ENCODE peak calls at places on chromosomes 7 and 10, in ten cellular contexts. One of them, this sample, is unnamed.

GRCh38 chr7:90857595-90857994 is 261.5 kb downstream of the CDK14 start:
- DNase-seq in MCF 10A: peak
- DNase-seq in DMS 273 treated with DMSO at 0.1 percent for 48 hours: no peak
- DNase-seq in neural crest cell: no peak
- DNase-seq in GM12865: peak
- DNase-seq in activated naive CD4-positive, alpha-beta T cell: no peak
- DNase-seq in ACHN: no peak
- DNase-seq in NCI-H2081: peak
- DNase-seq in dorsolateral prefrontal cortex: no peak
- DNase-seq in activated T-cell treated with anti-CD3 and anti-CD28 coated beads for 48 hours: no peak
- DNase-seq in this sample: no peak

GRCh38 chr10:89475137-89475536 is 60.3 kb downstream of the SLC16A12 start:
- DNase-seq in activated T-cell treated with anti-CD3 and anti-CD28 coated beads for 48 hours: no peak
- DNase-seq in ACHN: no peak
- DNase-seq in GM12865: no peak
- DNase-seq in activated naive CD4-positive, alpha-beta T cell: no peak
- DNase-seq in MCF 10A: no peak
- DNase-seq in dorsolateral prefrontal cortex: no peak
- DNase-seq in neural crest cell: no peak
- DNase-seq in NCI-H2081: no peak
- DNase-seq in DMS 273 treated with DMSO at 0.1 percent for 48 hours: no peak
- DNase-seq in this sample: no peak

GRCh38 chr10:43749940-43750552 is 101.4 kb upstream of the ZNF32 start:
- DNase-seq in ACHN: no peak
- DNase-seq in DMS 273 treated with DMSO at 0.1 percent for 48 hours: no peak
- DNase-seq in NCI-H2081: no peak
- DNase-seq in neural crest cell: no peak
- DNase-seq in activated T-cell treated with anti-CD3 and anti-CD28 coated beads for 48 hours: no peak
- DNase-seq in dorsolateral prefrontal cortex: no peak
- DNase-seq in GM12865: no peak
- DNase-seq in MCF 10A: no peak
- DNase-seq in activated naive CD4-positive, alpha-beta T cell: no peak
- DNase-seq in this sample: no peak

GRCh38 chr10:35961501-35961900 is 319.4 kb upstream of the FZD8 start:
- DNase-seq in DMS 273 treated with DMSO at 0.1 percent for 48 hours: no peak
- DNase-seq in dorsolateral prefrontal cortex: no peak
- DNase-seq in activated naive CD4-positive, alpha-beta T cell: no peak
- DNase-seq in ACHN: no peak
- DNase-seq in activated T-cell treated with anti-CD3 and anti-CD28 coated beads for 48 hours: no peak
- DNase-seq in GM12865: no peak
- DNase-seq in NCI-H2081: no peak
- DNase-seq in MCF 10A: peak
- DNase-seq in neural crest cell: no peak
- DNase-seq in this sample: peak

GRCh38 chr7:139431010-139431409 is 52.5 kb downstream of the KLRG2 start:
- DNase-seq in DMS 273 treated with DMSO at 0.1 percent for 48 hours: no peak
- DNase-seq in neural crest cell: no peak
- DNase-seq in ACHN: no peak
- DNase-seq in activated T-cell treated with anti-CD3 and anti-CD28 coated beads for 48 hours: no peak
- DNase-seq in GM12865: no peak
- DNase-seq in dorsolateral prefrontal cortex: no peak
- DNase-seq in MCF 10A: no peak
- DNase-seq in activated naive CD4-positive, alpha-beta T cell: no peak
- DNase-seq in NCI-H2081: peak
- DNase-seq in this sample: no peak

GRCh38 chr7:141074162-141074989 is 512 bp downstream of the TMEM178B start:
- DNase-seq in GM12865: peak
- DNase-seq in ACHN: peak
- DNase-seq in MCF 10A: no peak
- DNase-seq in dorsolateral prefrontal cortex: no peak
- DNase-seq in DMS 273 treated with DMSO at 0.1 percent for 48 hours: peak
- DNase-seq in activated T-cell treated with anti-CD3 and anti-CD28 coated beads for 48 hours: peak
- DNase-seq in activated naive CD4-positive, alpha-beta T cell: no peak
- DNase-seq in NCI-H2081: peak
- DNase-seq in neural crest cell: peak
- DNase-seq in this sample: peak

GRCh38 chr7:18890134-18890533 is 227.3 kb downstream of the TWIST1 start:
- DNase-seq in activated T-cell treated with anti-CD3 and anti-CD28 coated beads for 48 hours: no peak
- DNase-seq in dorsolateral prefrontal cortex: no peak
- DNase-seq in NCI-H2081: no peak
- DNase-seq in activated naive CD4-positive, alpha-beta T cell: no peak
- DNase-seq in MCF 10A: peak
- DNase-seq in ACHN: peak
- DNase-seq in GM12865: no peak
- DNase-seq in DMS 273 treated with DMSO at 0.1 percent for 48 hours: no peak
- DNase-seq in neural crest cell: no peak
- DNase-seq in this sample: peak

GRCh38 chr7:85695041-85695990 is 508.5 kb upstream of the SEMA3D start:
- DNase-seq in neural crest cell: no peak
- DNase-seq in dorsolateral prefrontal cortex: no peak
- DNase-seq in GM12865: no peak
- DNase-seq in ACHN: peak
- DNase-seq in MCF 10A: peak
- DNase-seq in NCI-H2081: no peak
- DNase-seq in activated T-cell treated with anti-CD3 and anti-CD28 coated beads for 48 hours: no peak
- DNase-seq in DMS 273 treated with DMSO at 0.1 percent for 48 hours: no peak
- DNase-seq in activated naive CD4-positive, alpha-beta T cell: no peak
- DNase-seq in this sample: peak

GRCh38 chr10:127041561-127041960 is 136.3 kb downstream of the DOCK1 start:
- DNase-seq in dorsolateral prefrontal cortex: no peak
- DNase-seq in activated naive CD4-positive, alpha-beta T cell: no peak
- DNase-seq in neural crest cell: no peak
- DNase-seq in MCF 10A: peak
- DNase-seq in NCI-H2081: no peak
- DNase-seq in GM12865: no peak
- DNase-seq in DMS 273 treated with DMSO at 0.1 percent for 48 hours: no peak
- DNase-seq in activated T-cell treated with anti-CD3 and anti-CD28 coated beads for 48 hours: no peak
- DNase-seq in ACHN: no peak
- DNase-seq in this sample: peak

GRCh38 chr10:22345301-22346086 is at the start of gene SPAG6:
- DNase-seq in activated naive CD4-positive, alpha-beta T cell: no peak
- DNase-seq in ACHN: peak
- DNase-seq in NCI-H2081: peak
- DNase-seq in neural crest cell: no peak
- DNase-seq in activated T-cell treated with anti-CD3 and anti-CD28 coated beads for 48 hours: peak
- DNase-seq in DMS 273 treated with DMSO at 0.1 percent for 48 hours: no peak
- DNase-seq in GM12865: peak
- DNase-seq in MCF 10A: no peak
- DNase-seq in dorsolateral prefrontal cortex: peak
- DNase-seq in this sample: no peak

GRCh38 chr7:29005829-29006228 is 47.7 kb upstream of the TRIL start:
- DNase-seq in GM12865: no peak
- DNase-seq in activated T-cell treated with anti-CD3 and anti-CD28 coated beads for 48 hours: no peak
- DNase-seq in activated naive CD4-positive, alpha-beta T cell: no peak
- DNase-seq in MCF 10A: peak
- DNase-seq in NCI-H2081: no peak
- DNase-seq in ACHN: peak
- DNase-seq in neural crest cell: no peak
- DNase-seq in DMS 273 treated with DMSO at 0.1 percent for 48 hours: no peak
- DNase-seq in dorsolateral prefrontal cortex: no peak
- DNase-seq in this sample: peak

GRCh38 chr10:110269641-110270318 is 34.9 kb downstream of the SMNDC1 start:
- DNase-seq in NCI-H2081: no peak
- DNase-seq in DMS 273 treated with DMSO at 0.1 percent for 48 hours: peak
- DNase-seq in MCF 10A: no peak
- DNase-seq in dorsolateral prefrontal cortex: no peak
- DNase-seq in ACHN: peak
- DNase-seq in GM12865: peak
- DNase-seq in neural crest cell: no peak
- DNase-seq in activated T-cell treated with anti-CD3 and anti-CD28 coated beads for 48 hours: no peak
- DNase-seq in activated naive CD4-positive, alpha-beta T cell: no peak
- DNase-seq in this sample: peak

GRCh38 chr7:2808891-2809660 is 35.0 kb downstream of the GNA12 start:
- DNase-seq in GM12865: peak
- DNase-seq in ACHN: no peak
- DNase-seq in activated naive CD4-positive, alpha-beta T cell: no peak
- DNase-seq in DMS 273 treated with DMSO at 0.1 percent for 48 hours: no peak
- DNase-seq in activated T-cell treated with anti-CD3 and anti-CD28 coated beads for 48 hours: no peak
- DNase-seq in NCI-H2081: no peak
- DNase-seq in dorsolateral prefrontal cortex: no peak
- DNase-seq in MCF 10A: no peak
- DNase-seq in neural crest cell: no peak
- DNase-seq in this sample: no peak

GRCh38 chr7:85074016-85074415 is 112.8 kb downstream of the SEMA3D start:
- DNase-seq in ACHN: no peak
- DNase-seq in activated T-cell treated with anti-CD3 and anti-CD28 coated beads for 48 hours: no peak
- DNase-seq in activated naive CD4-positive, alpha-beta T cell: no peak
- DNase-seq in neural crest cell: no peak
- DNase-seq in dorsolateral prefrontal cortex: no peak
- DNase-seq in GM12865: no peak
- DNase-seq in DMS 273 treated with DMSO at 0.1 percent for 48 hours: no peak
- DNase-seq in MCF 10A: no peak
- DNase-seq in NCI-H2081: no peak
- DNase-seq in this sample: no peak

GRCh38 chr7:129831424-129832058 is 121.2 kb downstream of the UBE2H start:
- DNase-seq in DMS 273 treated with DMSO at 0.1 percent for 48 hours: no peak
- DNase-seq in MCF 10A: peak
- DNase-seq in activated naive CD4-positive, alpha-beta T cell: no peak
- DNase-seq in NCI-H2081: no peak
- DNase-seq in GM12865: no peak
- DNase-seq in dorsolateral prefrontal cortex: no peak
- DNase-seq in neural crest cell: no peak
- DNase-seq in activated T-cell treated with anti-CD3 and anti-CD28 coated beads for 48 hours: no peak
- DNase-seq in ACHN: peak
- DNase-seq in this sample: peak

GRCh38 chr10:125022671-125023070 is 80.7 kb downstream of the ZRANB1 start:
- DNase-seq in NCI-H2081: no peak
- DNase-seq in MCF 10A: no peak
- DNase-seq in GM12865: no peak
- DNase-seq in activated naive CD4-positive, alpha-beta T cell: no peak
- DNase-seq in ACHN: no peak
- DNase-seq in neural crest cell: no peak
- DNase-seq in DMS 273 treated with DMSO at 0.1 percent for 48 hours: no peak
- DNase-seq in activated T-cell treated with anti-CD3 and anti-CD28 coated beads for 48 hours: no peak
- DNase-seq in dorsolateral prefrontal cortex: no peak
- DNase-seq in this sample: no peak

GRCh38 chr7:22173884-22174573 is 182.9 kb downstream of the RAPGEF5 start:
- DNase-seq in activated naive CD4-positive, alpha-beta T cell: no peak
- DNase-seq in ACHN: no peak
- DNase-seq in neural crest cell: no peak
- DNase-seq in DMS 273 treated with DMSO at 0.1 percent for 48 hours: no peak
- DNase-seq in dorsolateral prefrontal cortex: no peak
- DNase-seq in MCF 10A: peak
- DNase-seq in activated T-cell treated with anti-CD3 and anti-CD28 coated beads for 48 hours: peak
- DNase-seq in GM12865: peak
- DNase-seq in NCI-H2081: no peak
- DNase-seq in this sample: peak

GRCh38 chr10:372566-372965 is 237.3 kb downstream of the ZMYND11 start:
- DNase-seq in dorsolateral prefrontal cortex: no peak
- DNase-seq in DMS 273 treated with DMSO at 0.1 percent for 48 hours: no peak
- DNase-seq in neural crest cell: no peak
- DNase-seq in GM12865: no peak
- DNase-seq in MCF 10A: no peak
- DNase-seq in NCI-H2081: no peak
- DNase-seq in activated naive CD4-positive, alpha-beta T cell: no peak
- DNase-seq in activated T-cell treated with anti-CD3 and anti-CD28 coated beads for 48 hours: no peak
- DNase-seq in ACHN: no peak
- DNase-seq in this sample: no peak

GRCh38 chr7:64574481-64575159 is 11.7 kb upstream of the ZNF680 start:
- DNase-seq in ACHN: no peak
- DNase-seq in dorsolateral prefrontal cortex: no peak
- DNase-seq in activated naive CD4-positive, alpha-beta T cell: no peak
- DNase-seq in GM12865: no peak
- DNase-seq in MCF 10A: no peak
- DNase-seq in NCI-H2081: no peak
- DNase-seq in activated T-cell treated with anti-CD3 and anti-CD28 coated beads for 48 hours: no peak
- DNase-seq in neural crest cell: no peak
- DNase-seq in DMS 273 treated with DMSO at 0.1 percent for 48 hours: peak
- DNase-seq in this sample: no peak

GRCh38 chr10:31927597-31928530 is 767 bp downstream of the ARHGAP12 start:
- DNase-seq in DMS 273 treated with DMSO at 0.1 percent for 48 hours: no peak
- DNase-seq in MCF 10A: peak
- DNase-seq in NCI-H2081: peak
- DNase-seq in dorsolateral prefrontal cortex: peak
- DNase-seq in neural crest cell: peak
- DNase-seq in activated naive CD4-positive, alpha-beta T cell: peak
- DNase-seq in ACHN: peak
- DNase-seq in GM12865: peak
- DNase-seq in activated T-cell treated with anti-CD3 and anti-CD28 coated beads for 48 hours: peak
- DNase-seq in this sample: peak

GRCh38 chr7:44798649-44799275 is 2.3 kb downstream of the PPIA start:
- DNase-seq in dorsolateral prefrontal cortex: no peak
- DNase-seq in ACHN: no peak
- DNase-seq in neural crest cell: no peak
- DNase-seq in NCI-H2081: no peak
- DNase-seq in DMS 273 treated with DMSO at 0.1 percent for 48 hours: no peak
- DNase-seq in GM12865: no peak
- DNase-seq in MCF 10A: peak
- DNase-seq in activated T-cell treated with anti-CD3 and anti-CD28 coated beads for 48 hours: no peak
- DNase-seq in activated naive CD4-positive, alpha-beta T cell: no peak
- DNase-seq in this sample: peak

GRCh38 chr7:4861673-4862072 is at the start of gene PAPOLB:
- DNase-seq in DMS 273 treated with DMSO at 0.1 percent for 48 hours: no peak
- DNase-seq in MCF 10A: no peak
- DNase-seq in activated T-cell treated with anti-CD3 and anti-CD28 coated beads for 48 hours: no peak
- DNase-seq in ACHN: no peak
- DNase-seq in dorsolateral prefrontal cortex: no peak
- DNase-seq in GM12865: peak
- DNase-seq in NCI-H2081: no peak
- DNase-seq in neural crest cell: no peak
- DNase-seq in activated naive CD4-positive, alpha-beta T cell: no peak
- DNase-seq in this sample: no peak

GRCh38 chr7:25244193-25244592 is 15.9 kb upstream of the NPVF start:
- DNase-seq in DMS 273 treated with DMSO at 0.1 percent for 48 hours: no peak
- DNase-seq in activated naive CD4-positive, alpha-beta T cell: no peak
- DNase-seq in ACHN: no peak
- DNase-seq in NCI-H2081: no peak
- DNase-seq in GM12865: no peak
- DNase-seq in MCF 10A: no peak
- DNase-seq in activated T-cell treated with anti-CD3 and anti-CD28 coated beads for 48 hours: no peak
- DNase-seq in dorsolateral prefrontal cortex: no peak
- DNase-seq in neural crest cell: no peak
- DNase-seq in this sample: no peak

GRCh38 chr7:19871102-19871501 is 97.7 kb upstream of the TMEM196 start:
- DNase-seq in DMS 273 treated with DMSO at 0.1 percent for 48 hours: no peak
- DNase-seq in dorsolateral prefrontal cortex: no peak
- DNase-seq in activated T-cell treated with anti-CD3 and anti-CD28 coated beads for 48 hours: no peak
- DNase-seq in ACHN: no peak
- DNase-seq in neural crest cell: no peak
- DNase-seq in MCF 10A: no peak
- DNase-seq in activated naive CD4-positive, alpha-beta T cell: no peak
- DNase-seq in GM12865: no peak
- DNase-seq in NCI-H2081: no peak
- DNase-seq in this sample: no peak

GRCh38 chr10:29243750-29244149 is 45.1 kb upstream of the LYZL1 start:
- DNase-seq in MCF 10A: peak
- DNase-seq in GM12865: no peak
- DNase-seq in activated naive CD4-positive, alpha-beta T cell: no peak
- DNase-seq in ACHN: peak
- DNase-seq in dorsolateral prefrontal cortex: no peak
- DNase-seq in NCI-H2081: no peak
- DNase-seq in DMS 273 treated with DMSO at 0.1 percent for 48 hours: no peak
- DNase-seq in neural crest cell: no peak
- DNase-seq in activated T-cell treated with anti-CD3 and anti-CD28 coated beads for 48 hours: no peak
- DNase-seq in this sample: peak

GRCh38 chr10:117004627-117005453 is at the start of gene SHTN1:
- DNase-seq in GM12865: peak
- DNase-seq in DMS 273 treated with DMSO at 0.1 percent for 48 hours: peak
- DNase-seq in dorsolateral prefrontal cortex: peak
- DNase-seq in activated T-cell treated with anti-CD3 and anti-CD28 coated beads for 48 hours: peak
- DNase-seq in ACHN: peak
- DNase-seq in neural crest cell: peak
- DNase-seq in activated naive CD4-positive, alpha-beta T cell: no peak
- DNase-seq in NCI-H2081: peak
- DNase-seq in MCF 10A: peak
- DNase-seq in this sample: peak

GRCh38 chr7:56291-56913 is 136.0 kb upstream of the FAM20C start:
- DNase-seq in GM12865: no peak
- DNase-seq in MCF 10A: no peak
- DNase-seq in dorsolateral prefrontal cortex: no peak
- DNase-seq in activated naive CD4-positive, alpha-beta T cell: no peak
- DNase-seq in ACHN: no peak
- DNase-seq in neural crest cell: no peak
- DNase-seq in DMS 273 treated with DMSO at 0.1 percent for 48 hours: no peak
- DNase-seq in activated T-cell treated with anti-CD3 and anti-CD28 coated beads for 48 hours: no peak
- DNase-seq in NCI-H2081: no peak
- DNase-seq in this sample: no peak

GRCh38 chr7:95527033-95527775 is 41.5 kb downstream of the ASB4 start:
- DNase-seq in DMS 273 treated with DMSO at 0.1 percent for 48 hours: peak
- DNase-seq in GM12865: peak
- DNase-seq in activated T-cell treated with anti-CD3 and anti-CD28 coated beads for 48 hours: no peak
- DNase-seq in activated naive CD4-positive, alpha-beta T cell: no peak
- DNase-seq in neural crest cell: peak
- DNase-seq in NCI-H2081: peak
- DNase-seq in ACHN: peak
- DNase-seq in MCF 10A: peak
- DNase-seq in dorsolateral prefrontal cortex: no peak
- DNase-seq in this sample: peak